ENCODE peak calls at places on chromosomes 5 and 9, in six cellular contexts. G is psoas muscle, K is spleen, Z is HT1080, A is RPMI7951, E is NCI-H1694. D is an unnamed sample.

GRCh38 chr5:96146675-96147074 is 185.0 kb upstream of the ELL2 start:
- DNase-seq in G (no peak), K (no peak), Z (peak; percentile 57), A (peak; percentile 62), E (no peak), D (peak; percentile 20)

GRCh38 chr9:115115117-115115880 is 2.7 kb downstream of the TNC start:
- DNase-seq in G (no peak), K (no peak), Z (peak; percentile 18), A (peak; percentile 77), E (no peak), D (no peak)

GRCh38 chr5:131952286-131952857 is 6.9 kb upstream of the MEIKIN start:
- DNase-seq in G (no peak), K (no peak), Z (no peak), A (no peak), E (peak; percentile 4), D (no peak)

GRCh38 chr5:67481362-67481761 is 284.8 kb upstream of the CD180 start:
- DNase-seq in G (no peak), K (no peak), Z (no peak), A (no peak), E (no peak), D (no peak)

GRCh38 chr5:75566710-75567309 is 44.4 kb upstream of the ANKDD1B start:
- DNase-seq in G (no peak), K (no peak), Z (peak; percentile 92), A (peak; percentile 88), E (no peak), D (peak; percentile 83)

GRCh38 chr9:20321683-20322082 is 300.6 kb downstream of the MLLT3 start:
- DNase-seq in G (no peak), K (no peak), Z (peak; percentile 52), A (peak; percentile 1), E (no peak), D (peak; percentile 48)

GRCh38 chr5:41793156-41793770 is 77.0 kb downstream of the OXCT1 start:
- DNase-seq in G (no peak), K (no peak), Z (no peak), A (peak; percentile 39), E (peak; percentile 86), D (peak; percentile 16)

GRCh38 chr5:135308245-135308644 is 90.8 kb downstream of the MACROH2A1 start:
- DNase-seq in G (no peak), K (no peak), Z (peak; percentile 66), A (peak; percentile 75), E (no peak), D (no peak)

GRCh38 chr9:93062364-93062763 is 3.9 kb downstream of the SUSD3 start:
- DNase-seq in G (no peak), K (no peak), Z (no peak), A (no peak), E (peak; percentile 18), D (no peak)

GRCh38 chr5:122152266-122152900 is 23.0 kb downstream of the ZNF474 start:
- DNase-seq in G (no peak), K (no peak), Z (no peak), A (no peak), E (no peak), D (no peak)

GRCh38 chr5:160418561-160419457 is at the start of gene SLU7:
- DNase-seq in G (peak; percentile 97), K (peak; percentile 96), Z (peak; percentile 94), A (peak; percentile 93), E (peak; percentile 85), D (peak; percentile 92)

GRCh38 chr5:134979416-134979815 is 11.7 kb downstream of the CATSPER3 start:
- DNase-seq in G (no peak), K (no peak), Z (no peak), A (no peak), E (no peak), D (no peak)

GRCh38 chr9:93677641-93678136 is 101.3 kb downstream of the PHF2 start:
- DNase-seq in G (peak; percentile 28), K (peak; percentile 66), Z (no peak), A (no peak), E (no peak), D (no peak)

GRCh38 chr9:90815183-90815943 is 13.7 kb downstream of the SYK start:
- DNase-seq in G (no peak), K (peak; percentile 88), Z (peak; percentile 48), A (peak; percentile 5), E (no peak), D (no peak)

GRCh38 chr5:56824019-56824418 is 8.7 kb downstream of the MAP3K1 start:
- DNase-seq in G (no peak), K (no peak), Z (no peak), A (no peak), E (no peak), D (no peak)

GRCh38 chr5:112570708-112571448 is 151.8 kb upstream of the EPB41L4A start:
- DNase-seq in G (no peak), K (no peak), Z (no peak), A (no peak), E (no peak), D (no peak)

GRCh38 chr5:173477320-173478055 is 139.0 kb downstream of the BOD1 start:
- DNase-seq in G (no peak), K (no peak), Z (no peak), A (peak; percentile 77), E (no peak), D (no peak)